ENCODE peak calls at places on chromosomes 7 and 10, in eight cellular contexts. M, W, S, N, B, Y, G and U are unnamed samples.

GRCh38 chr10:12605580-12606405 is 256.4 kb downstream of the CAMK1D start:
- DNase-seq in M (peak; percentile 15), W (peak; percentile 34), S (peak; percentile 48), N (no peak), B (peak; percentile 20), Y (peak; percentile 84), G (peak; percentile 33), U (peak; percentile 17)

GRCh38 chr10:86663046-86663345 is 5.3 kb upstream of the LDB3 start:
- DNase-seq in M (no peak), W (no peak), S (peak; percentile 85), N (no peak), B (no peak), Y (no peak), G (no peak), U (no peak)

GRCh38 chr7:38975944-38976392 is 1.7 kb upstream of the POU6F2 start:
- DNase-seq in M (no peak), W (no peak), S (peak; percentile 62), N (peak; percentile 57), B (no peak), Y (no peak), G (no peak), U (no peak)

GRCh38 chr7:150402671-150403321 is 23.7 kb downstream of the ZNF775 start:
- DNase-seq in M (no peak), W (no peak), S (no peak), N (no peak), B (no peak), Y (no peak), G (no peak), U (no peak)

GRCh38 chr7:77570330-77571011 is 33.4 kb downstream of the PTPN12 start:
- DNase-seq in M (no peak), W (peak; percentile 52), S (no peak), N (no peak), B (no peak), Y (no peak), G (no peak), U (no peak)

GRCh38 chr10:72665925-72666324 is 26.0 kb upstream of the MCU start:
- DNase-seq in M (no peak), W (no peak), S (no peak), N (no peak), B (no peak), Y (no peak), G (no peak), U (no peak)

GRCh38 chr10:95908450-95908849 is 675 bp downstream of the CC2D2B start:
- DNase-seq in M (no peak), W (no peak), S (no peak), N (no peak), B (no peak), Y (no peak), G (no peak), U (no peak)

GRCh38 chr7:70434376-70434775 is 697.6 kb upstream of the GALNT17 start:
- DNase-seq in M (no peak), W (no peak), S (no peak), N (no peak), B (no peak), Y (no peak), G (no peak), U (no peak)

GRCh38 chr10:33939892-33940291 is 605.4 kb upstream of the NRP1 start:
- DNase-seq in M (no peak), W (no peak), S (peak; percentile 6), N (no peak), B (no peak), Y (no peak), G (no peak), U (no peak)

GRCh38 chr7:154302380-154302779 is 250.2 kb downstream of the DPP6 start:
- DNase-seq in M (no peak), W (no peak), S (peak; percentile 51), N (no peak), B (no peak), Y (no peak), G (no peak), U (no peak)

GRCh38 chr7:127858091-127858914 is 172.9 kb downstream of the LRRC4 start:
- DNase-seq in M (no peak), W (no peak), S (no peak), N (no peak), B (no peak), Y (peak; percentile 57), G (no peak), U (no peak)

GRCh38 chr7:151271699-151272355 is 23.3 kb upstream of the SMARCD3 start:
- DNase-seq in M (no peak), W (no peak), S (no peak), N (no peak), B (no peak), Y (no peak), G (no peak), U (no peak)

GRCh38 chr10:44209806-44210205 is 175.1 kb downstream of the CXCL12 start:
- DNase-seq in M (no peak), W (no peak), S (no peak), N (no peak), B (no peak), Y (no peak), G (no peak), U (no peak)

GRCh38 chr10:103758294-103758681 is 97.1 kb downstream of the SH3PXD2A start:
- DNase-seq in M (no peak), W (peak; percentile 53), S (no peak), N (no peak), B (no peak), Y (no peak), G (no peak), U (no peak)